ENCODE peak calls at places on chromosomes 11 and 22, in four cellular contexts. D, V, P and W are unnamed samples.

GRCh38 chr11:45260047-45260446 is 26.1 kb downstream of the SYT13 start:
- DNase-seq in V (no peak), P (no peak), D (no peak), W (no peak)

GRCh38 chr11:65448418-65449196 is 26.0 kb downstream of the NEAT1 start:
- DNase-seq in V (no peak), P (no peak), D (peak), W (peak)

GRCh38 chr11:134939905-134940304 is 527.9 kb upstream of the B3GAT1 start:
- DNase-seq in V (no peak), P (no peak), D (peak), W (no peak)

GRCh38 chr22:21038405-21038804 is 6.0 kb upstream of the SLC7A4 start:
- DNase-seq in P (no peak), V (no peak), D (peak), W (no peak)

GRCh38 chr11:2101171-2101675 is 38.0 kb downstream of the IGF2 start:
- DNase-seq in P (no peak), D (no peak), V (no peak), W (no peak)

GRCh38 chr11:117097567-117098268 is 510 bp downstream of the SIK3 start:
- DNase-seq in D (peak), V (no peak), P (peak), W (peak)

GRCh38 chr11:83317757-83318548 is 31.8 kb upstream of the CCDC90B start:
- DNase-seq in P (no peak), D (no peak), V (no peak), W (no peak)

GRCh38 chr11:28860898-28861297 is 752.7 kb downstream of the METTL15 start:
- DNase-seq in D (peak), V (no peak), P (no peak), W (no peak)

GRCh38 chr11:107140988-107141387 is 122.7 kb upstream of the GUCY1A2 start:
- DNase-seq in V (no peak), P (no peak), D (no peak), W (no peak)

GRCh38 chr11:120235024-120235628 is 4.8 kb upstream of the POU2F3 start:
- DNase-seq in V (peak), P (peak), D (peak), W (peak)

GRCh38 chr22:19394274-19395050 is 37.1 kb downstream of the HIRA start:
- DNase-seq in D (no peak), P (no peak), V (no peak), W (no peak)

GRCh38 chr11:33696931-33697638 is 3.5 kb downstream of the C11orf91 start:
- DNase-seq in P (no peak), V (no peak), D (no peak), W (no peak)

GRCh38 chr22:23155831-23156230 is 10.6 kb downstream of the RAB36 start:
- DNase-seq in D (no peak), P (no peak), V (no peak), W (no peak)

GRCh38 chr22:22721681-22722309 is 77.4 kb downstream of the GGTLC2 start:
- DNase-seq in V (no peak), D (peak), P (no peak), W (no peak)

GRCh38 chr11:63673579-63673978 is 2.4 kb upstream of the ATL3 start:
- DNase-seq in V (no peak), P (no peak), D (no peak), W (no peak)
- H2BK5ac ChIP-seq in V (no peak), P (no peak), D (no peak), W (no peak)

DNA sequence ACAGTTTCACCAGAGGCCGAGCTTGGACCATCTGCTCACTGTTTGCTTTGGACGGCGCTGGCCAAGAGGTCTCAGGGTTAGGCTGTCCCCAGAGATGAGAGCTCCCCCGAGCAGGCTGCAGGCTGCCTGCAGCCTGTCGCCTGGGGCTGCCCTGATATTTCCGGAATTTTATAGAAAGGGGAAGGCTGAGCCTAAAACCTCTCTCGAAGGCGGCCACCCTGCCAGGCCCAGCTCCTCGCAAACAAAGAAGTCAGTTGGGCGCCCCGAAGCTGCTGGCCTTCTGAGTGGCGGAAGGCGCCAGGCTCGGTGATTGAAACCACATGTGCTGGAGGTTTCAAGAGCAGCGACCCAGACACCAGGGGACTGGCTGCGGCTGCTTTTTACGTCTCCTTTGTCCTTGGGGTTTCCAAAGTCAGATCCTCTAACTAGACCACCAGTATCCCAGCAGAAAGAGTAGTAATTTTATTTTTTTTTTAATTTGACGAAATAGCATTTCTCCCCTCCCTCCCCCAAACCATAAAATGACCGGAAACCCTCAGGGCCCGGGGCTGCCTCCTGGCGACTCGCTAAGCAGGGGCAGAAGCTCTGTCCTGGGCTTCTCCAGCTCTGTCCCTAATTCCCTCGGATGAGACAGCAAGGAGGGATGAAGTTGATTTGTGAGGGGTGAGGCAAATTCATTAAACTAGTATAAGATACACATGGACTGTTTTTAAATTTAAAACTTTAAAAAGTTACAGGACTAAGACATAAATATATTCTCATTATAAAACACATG is 57.4 kb downstream of the CLMP start:
- DNase-seq in D (peak), P (peak), V (peak), W (peak)
- H2BK5ac ChIP-seq in D (no peak), P (no peak), V (no peak), W (no peak)

DNA sequence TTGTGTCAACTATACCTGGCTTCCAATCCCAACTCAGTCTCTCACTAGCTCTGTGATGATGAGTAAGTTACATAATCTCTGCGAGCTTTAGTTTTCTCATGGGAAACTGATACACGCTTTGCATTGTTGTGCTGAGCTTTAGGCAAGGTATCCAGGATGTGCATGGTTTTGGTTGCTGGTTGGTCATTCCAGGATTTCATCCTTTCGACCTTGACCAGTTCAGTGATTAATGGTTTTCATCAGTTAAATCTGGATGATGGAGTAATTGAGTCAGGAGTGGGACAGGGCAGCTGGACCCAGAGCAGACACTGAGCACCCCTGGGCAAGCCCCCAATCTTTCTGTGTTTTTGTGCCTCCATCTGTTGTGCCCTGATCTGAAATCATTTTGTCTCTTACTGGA is 417.3 kb upstream of the CADM1 start:
- DNase-seq in V (no peak), P (no peak), D (no peak), W (no peak)
- H2BK5ac ChIP-seq in V (no peak), P (no peak), D (no peak), W (no peak)

DNA sequence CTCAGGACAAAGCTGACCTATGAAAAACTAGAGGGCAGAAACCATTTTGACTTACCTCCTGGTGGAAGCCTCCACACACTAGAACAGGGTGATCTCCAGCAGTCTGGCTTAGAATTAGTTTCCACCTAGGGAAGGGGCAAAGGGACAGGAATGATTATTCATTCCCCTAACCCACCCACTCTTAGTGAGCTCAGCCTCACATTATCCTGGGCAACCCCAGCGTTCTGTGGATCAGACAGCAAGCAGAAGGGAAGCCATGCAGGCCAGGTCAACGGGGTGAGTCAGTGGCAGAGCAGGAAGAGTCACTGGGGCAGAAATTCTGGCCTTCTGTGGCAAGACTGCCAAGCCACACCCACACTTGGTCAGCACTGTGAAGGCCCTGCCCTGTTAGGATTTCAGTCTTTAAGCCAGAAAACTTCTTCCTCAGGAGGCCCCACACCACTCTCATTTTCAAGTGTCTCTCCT is 10.5 kb downstream of the NUMA1 start:
- DNase-seq in V (no peak), D (peak), P (no peak), W (peak)
- H2BK5ac ChIP-seq in V (no peak), D (no peak), P (no peak), W (no peak)